ENCODE peak calls at places on chromosomes 4 and X, in six cellular contexts. V is iris pigment epithelial cell, K is NCI-H1092 treated with DMSO at 0.1 percent for 48 hours, R is lower leg skin, U is NCI-H1436, E is Daoy. X is an unnamed sample.

GRCh38 chr4:167232805-167233522 is 1.3 kb downstream of the SPOCK3 start:
- DNase-seq in V (no peak), K (no peak), R (no peak), E (no peak), U (peak), X (peak)

GRCh38 chr4:185950891-185951290 is 118.1 kb upstream of the TLR3 start:
- DNase-seq in V (peak), U (no peak), R (no peak), E (no peak), K (no peak), X (peak)

GRCh38 chr4:12924253-12924652 is 559.9 kb downstream of the RAB28 start:
- DNase-seq in K (no peak), V (no peak), E (no peak), U (no peak), R (no peak), X (no peak)

GRCh38 chr4:145301386-145302080 is 121.1 kb upstream of the OTUD4 start:
- DNase-seq in V (peak), R (no peak), K (no peak), E (no peak), U (no peak), X (no peak)

GRCh38 chrX:41332408-41332987 is 1.5 kb upstream of the DDX3X start:
- DNase-seq in V (peak), E (peak), K (peak), R (peak), U (no peak), X (peak)

GRCh38 chrX:123215397-123216089 is 31.5 kb downstream of the GRIA3 start:
- DNase-seq in R (no peak), K (no peak), V (no peak), U (no peak), E (no peak), X (no peak)

GRCh38 chrX:108246304-108246954 is 154.9 kb downstream of the ATG4A start:
- DNase-seq in V (no peak), K (no peak), E (no peak), R (no peak), U (no peak), X (no peak)

GRCh38 chr4:115484479-115484878 is 371.1 kb upstream of the NDST4 start:
- DNase-seq in R (no peak), K (no peak), E (no peak), V (no peak), U (no peak), X (no peak)

GRCh38 chr4:166172619-166173018 is 299.6 kb downstream of the TLL1 start:
- DNase-seq in V (no peak), U (no peak), R (no peak), E (no peak), K (no peak), X (no peak)

GRCh38 chrX:34218063-34218462 is 85.9 kb upstream of the FAM47A start:
- DNase-seq in K (no peak), E (no peak), U (no peak), V (no peak), R (no peak), X (no peak)

GRCh38 chr4:73761856-73762255 is 21.5 kb downstream of the CXCL8 start:
- DNase-seq in U (no peak), E (no peak), R (no peak), K (no peak), V (no peak), X (no peak)

GRCh38 chrX:107691024-107691448 is 62.7 kb downstream of the PRPS1 start:
- DNase-seq in U (no peak), V (peak), R (no peak), K (no peak), E (no peak), X (peak)

GRCh38 chr4:42927946-42928345 is 35.4 kb downstream of the GRXCR1 start:
- DNase-seq in K (no peak), V (no peak), R (no peak), E (no peak), U (no peak), X (no peak)

GRCh38 chr4:183098080-183098722 is 856 bp upstream of the WWC2 start:
- DNase-seq in E (peak), U (no peak), K (no peak), V (peak), R (peak), X (peak)

GRCh38 chr4:4356106-4357041 is 30.5 kb upstream of the NSG1 start:
- DNase-seq in V (no peak), K (no peak), U (no peak), R (no peak), E (peak), X (no peak)